ENCODE peak calls at places on chromosomes 16 and 17, in six cellular contexts. C is left ventricle myocardium inferior, O is HFF-Myc, V is neural progenitor cell, S is stomach, I is AG09319. Z is an unnamed sample.

GRCh38 chr16:10581507-10581906 is 1.1 kb upstream of the EMP2 start:
- DNase-seq in C (no peak), O (no peak), V (no peak), S (no peak), I (no peak), Z (no peak)

GRCh38 chr17:76202516-76202915 is 37.8 kb downstream of the RNF157 start:
- DNase-seq in C (no peak), O (no peak), V (no peak), S (no peak), I (no peak), Z (no peak)

GRCh38 chr17:14428640-14429029 is 127.8 kb downstream of the HS3ST3B1 start:
- DNase-seq in C (no peak), O (no peak), V (no peak), S (no peak), I (no peak), Z (no peak)

GRCh38 chr17:76585649-76586593 is at the start of gene ST6GALNAC2:
- DNase-seq in C (peak; percentile 69), O (no peak), V (peak; percentile 70), S (peak; percentile 84), I (no peak), Z (no peak)

GRCh38 chr16:82657239-82657638 is 30.5 kb downstream of the CDH13 start:
- DNase-seq in C (no peak), O (no peak), V (no peak), S (no peak), I (peak; percentile 60), Z (no peak)

GRCh38 chr16:11258553-11259287 is 2.7 kb upstream of the SOCS1 start:
- DNase-seq in C (peak; percentile 74), O (no peak), V (no peak), S (peak; percentile 83), I (no peak), Z (peak; percentile 65)

GRCh38 chr16:29230671-29231091 is 175.8 kb downstream of the NPIPB11 start:
- DNase-seq in C (no peak), O (no peak), V (peak; percentile 66), S (no peak), I (no peak), Z (peak; percentile 12)

GRCh38 chr16:50627419-50627818 is 53.7 kb downstream of the SNX20 start:
- DNase-seq in C (peak; percentile 50), O (no peak), V (peak; percentile 58), S (peak; percentile 35), I (no peak), Z (no peak)

GRCh38 chr16:51095114-51095872 is 55.8 kb downstream of the SALL1 start:
- DNase-seq in C (no peak), O (no peak), V (peak; percentile 49), S (no peak), I (no peak), Z (no peak)

GRCh38 chr16:57113042-57113453 is 20.7 kb downstream of the CPNE2 start:
- DNase-seq in C (no peak), O (no peak), V (no peak), S (no peak), I (no peak), Z (no peak)

GRCh38 chr16:450800-451512 is 25.5 kb downstream of the RAB11FIP3 start:
- DNase-seq in C (no peak), O (no peak), V (no peak), S (no peak), I (no peak), Z (no peak)

GRCh38 chr17:72158895-72159885 is 38.4 kb downstream of the SOX9 start:
- DNase-seq in C (no peak), O (no peak), V (no peak), S (no peak), I (no peak), Z (no peak)

GRCh38 chr17:77523562-77523961 is 382.8 kb downstream of the SEC14L1 start:
- DNase-seq in C (no peak), O (no peak), V (no peak), S (no peak), I (no peak), Z (no peak)

GRCh38 chr16:52265446-52265861 is 281.5 kb downstream of the TOX3 start:
- DNase-seq in C (no peak), O (no peak), V (peak; percentile 21), S (no peak), I (no peak), Z (no peak)

GRCh38 chr17:16444258-16444886 is 29.0 kb downstream of the TRPV2 start:
- DNase-seq in C (no peak), O (no peak), V (no peak), S (peak; percentile 34), I (no peak), Z (no peak)

GRCh38 chr17:52696362-52696761 is 537.8 kb upstream of the CA10 start:
- DNase-seq in C (no peak), O (no peak), V (no peak), S (no peak), I (no peak), Z (no peak)

GRCh38 chr16:31695667-31696066 is 168.0 kb downstream of the AHSP start:
- DNase-seq in C (no peak), O (no peak), V (no peak), S (no peak), I (no peak), Z (no peak)

GRCh38 chr16:30087181-30087898 is 4.4 kb downstream of the TBX6 start:
- DNase-seq in C (no peak), O (no peak), V (no peak), S (no peak), I (no peak), Z (no peak)

GRCh38 chr16:23125277-23125676 is 24.0 kb downstream of the USP31 start:
- DNase-seq in C (no peak), O (no peak), V (peak; percentile 54), S (no peak), I (no peak), Z (no peak)

GRCh38 chr16:57265850-57266530 is 18.5 kb downstream of the PLLP start:
- DNase-seq in C (peak; percentile 81), O (no peak), V (peak; percentile 34), S (peak; percentile 93), I (no peak), Z (peak; percentile 82)

GRCh38 chr17:61144137-61144536 is 255.5 kb upstream of the TBX2 start:
- DNase-seq in C (no peak), O (no peak), V (no peak), S (no peak), I (no peak), Z (no peak)

GRCh38 chr16:56931253-56931768 is 631 bp upstream of the HERPUD1 start:
- DNase-seq in C (no peak), O (no peak), V (peak; percentile 49), S (peak; percentile 46), I (no peak), Z (no peak)

GRCh38 chr17:18921912-18922451 is 30.0 kb upstream of the SLC5A10 start:
- DNase-seq in C (no peak), O (no peak), V (no peak), S (no peak), I (no peak), Z (no peak)

GRCh38 chr17:67606471-67606870 is 111.3 kb upstream of the NOL11 start:
- DNase-seq in C (peak; percentile 47), O (no peak), V (no peak), S (peak; percentile 90), I (no peak), Z (no peak)

GRCh38 chr17:31646642-31647041 is 212.4 kb downstream of the COPRS start:
- DNase-seq in C (no peak), O (no peak), V (no peak), S (no peak), I (no peak), Z (no peak)
- TF ChIP-seq CTCF in C (no peak), O (no peak), V (no peak), S (no peak), I (no peak), Z (no peak)

DNA sequence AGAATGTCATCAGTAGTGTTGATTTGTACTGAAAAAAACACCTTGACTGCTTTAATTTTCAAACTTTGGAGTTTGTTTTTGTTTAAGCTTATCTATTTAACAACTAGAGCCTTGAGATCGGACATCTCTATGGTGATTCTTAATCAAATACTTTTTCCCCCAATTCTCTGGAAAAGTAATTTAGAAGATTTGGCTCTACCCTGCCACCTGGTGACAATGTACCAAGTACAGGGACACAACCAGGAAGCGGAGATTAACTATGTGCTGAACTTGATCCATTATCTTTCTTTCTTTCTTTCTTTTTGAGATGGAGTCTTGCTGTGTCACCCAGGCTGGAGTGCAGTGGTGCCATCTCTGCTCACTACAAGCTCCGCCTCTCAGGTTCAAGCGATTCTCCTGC is 30.8 kb downstream of the USP43 start:
- DNase-seq in C (no peak), O (no peak), V (no peak), S (no peak), I (no peak), Z (no peak)
- TF ChIP-seq CTCF in C (peak; percentile 21), O (peak; percentile 37), V (peak; percentile 38), S (no peak), I (peak; percentile 13), Z (no peak)

GRCh38 chr17:36934144-36934758 is 3.0 kb upstream of the LHX1 start:
- DNase-seq in C (no peak), O (no peak), V (peak; percentile 60), S (no peak), I (no peak), Z (peak; percentile 81)

GRCh38 chr17:36934759-36935630 is 2.3 kb upstream of the LHX1 start:
- DNase-seq in C (no peak), O (no peak), V (peak; percentile 85), S (no peak), I (no peak), Z (peak; percentile 85)

GRCh38 chr17:36932383-36933173 is 4.7 kb upstream of the LHX1 start:
- DNase-seq in C (no peak), O (no peak), V (no peak), S (no peak), I (no peak), Z (no peak)

GRCh38 chr17:36931697-36932382 is 5.4 kb upstream of the LHX1 start:
- DNase-seq in C (no peak), O (no peak), V (no peak), S (no peak), I (no peak), Z (no peak)

DNA sequence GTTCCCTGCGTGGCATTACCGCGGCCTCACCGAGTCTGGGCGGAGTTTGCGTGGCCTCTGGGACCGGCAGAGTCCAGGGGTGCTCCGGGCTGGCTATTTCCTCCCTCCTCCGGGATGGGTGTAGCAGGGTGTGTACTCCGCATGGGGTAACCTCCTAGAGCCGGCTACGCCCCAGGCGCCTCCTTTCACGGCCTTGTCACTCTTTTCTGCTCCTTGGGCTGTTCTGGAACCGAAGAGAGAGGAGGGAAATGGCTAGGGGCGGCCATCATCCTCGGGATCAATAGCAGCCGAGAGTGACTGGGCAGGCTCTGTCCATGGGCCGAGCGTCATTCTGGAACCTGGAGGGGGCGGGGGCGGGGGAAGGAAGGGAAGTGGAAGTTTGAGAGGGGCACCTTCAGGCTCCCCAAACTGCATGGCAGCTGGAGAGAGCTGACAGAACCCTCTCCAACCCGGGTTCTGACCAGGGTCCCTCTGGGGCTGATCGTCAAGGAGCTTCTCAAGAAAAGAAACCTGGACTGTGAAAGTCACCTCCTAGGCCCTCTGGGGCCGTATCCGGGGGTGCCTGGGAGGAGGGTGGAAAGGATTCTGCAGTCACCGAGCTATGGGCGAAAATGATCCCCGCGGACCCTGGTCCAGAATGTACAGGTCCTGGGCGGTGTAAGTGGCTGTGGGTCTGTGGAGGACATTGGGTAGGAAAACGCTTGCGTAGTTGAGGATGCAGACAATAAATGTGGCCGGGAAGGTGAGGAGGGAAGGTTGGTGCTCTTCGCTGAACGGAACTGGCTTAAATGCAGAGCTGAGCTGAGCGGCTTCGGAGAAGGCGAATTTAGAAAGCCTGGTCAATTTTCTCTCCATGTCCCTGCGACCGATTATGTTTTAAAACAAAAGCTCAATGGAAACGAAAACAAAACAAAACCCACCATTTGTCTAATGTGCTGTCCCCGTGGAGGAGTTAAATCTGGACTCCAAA is 3.8 kb upstream of the LHX1 start:
- DNase-seq in C (no peak), O (no peak), V (peak; percentile 54), S (no peak), I (no peak), Z (no peak)
- TF ChIP-seq CTCF in C (no peak), O (no peak), V (no peak), S (no peak), I (no peak), Z (no peak)

GRCh38 chr17:6782244-6782643 is 6.2 kb downstream of the FBXO39 start:
- DNase-seq in C (no peak), O (no peak), V (no peak), S (no peak), I (no peak), Z (no peak)
- TF ChIP-seq CTCF in C (no peak), O (no peak), V (no peak), S (no peak), I (no peak), Z (no peak)